ENCODE peak calls at places on chromosomes 13 and 19, in five cellular contexts. One of them, this sample, is unnamed.

GRCh38 chr19:56899943-56900342 is 59.4 kb upstream of the PEG3 start:
- DNase-seq in body of pancreas: no peak
- DNase-seq in heart right ventricle: no peak
- DNase-seq in cardiac fibroblast: no peak
- DNase-seq in thoracic aorta: no peak
- DNase-seq in this sample: no peak

GRCh38 chr13:60467098-60467497 is 70.1 kb downstream of the TDRD3 start:
- DNase-seq in body of pancreas: no peak
- DNase-seq in heart right ventricle: no peak
- DNase-seq in cardiac fibroblast: no peak
- DNase-seq in thoracic aorta: no peak
- DNase-seq in this sample: no peak

GRCh38 chr19:12695997-12696365 is 450 bp downstream of the FBXW9 start:
- DNase-seq in body of pancreas: no peak
- DNase-seq in heart right ventricle: no peak
- DNase-seq in cardiac fibroblast: no peak
- DNase-seq in thoracic aorta: no peak
- DNase-seq in this sample: no peak

GRCh38 chr13:66154981-66155380 is 1075.2 kb downstream of the PCDH9 start:
- DNase-seq in body of pancreas: no peak
- DNase-seq in heart right ventricle: no peak
- DNase-seq in cardiac fibroblast: peak; percentile 24
- DNase-seq in thoracic aorta: no peak
- DNase-seq in this sample: no peak

GRCh38 chr13:52359534-52359933 is 46.4 kb downstream of the THSD1 start:
- DNase-seq in body of pancreas: no peak
- DNase-seq in heart right ventricle: no peak
- DNase-seq in cardiac fibroblast: peak; percentile 70
- DNase-seq in thoracic aorta: no peak
- DNase-seq in this sample: no peak

GRCh38 chr19:51808333-51808986 is 13.5 kb downstream of the FPR3 start:
- DNase-seq in body of pancreas: no peak
- DNase-seq in heart right ventricle: peak; percentile 34
- DNase-seq in cardiac fibroblast: peak; percentile 90
- DNase-seq in thoracic aorta: no peak
- DNase-seq in this sample: no peak

GRCh38 chr13:90416938-90417337 is 930.5 kb upstream of the MIR17HG start:
- DNase-seq in body of pancreas: no peak
- DNase-seq in heart right ventricle: no peak
- DNase-seq in cardiac fibroblast: no peak
- DNase-seq in thoracic aorta: no peak
- DNase-seq in this sample: no peak

GRCh38 chr13:112079696-112080095 is 12.7 kb downstream of the SOX1 start:
- DNase-seq in body of pancreas: no peak
- DNase-seq in heart right ventricle: no peak
- DNase-seq in cardiac fibroblast: peak; percentile 5
- DNase-seq in thoracic aorta: no peak
- DNase-seq in this sample: no peak

GRCh38 chr13:37788346-37788745 is 81.2 kb downstream of the TRPC4 start:
- DNase-seq in body of pancreas: no peak
- DNase-seq in heart right ventricle: no peak
- DNase-seq in cardiac fibroblast: peak; percentile 68
- DNase-seq in thoracic aorta: no peak
- DNase-seq in this sample: no peak

GRCh38 chr13:29140277-29140676 is 320.1 kb downstream of the MTUS2 start:
- DNase-seq in body of pancreas: no peak
- DNase-seq in heart right ventricle: peak; percentile 28
- DNase-seq in cardiac fibroblast: peak; percentile 79
- DNase-seq in thoracic aorta: peak; percentile 47
- DNase-seq in this sample: no peak

GRCh38 chr19:29850482-29850881 is 38.7 kb downstream of the CCNE1 start:
- DNase-seq in body of pancreas: no peak
- DNase-seq in heart right ventricle: no peak
- DNase-seq in cardiac fibroblast: no peak
- DNase-seq in thoracic aorta: no peak
- DNase-seq in this sample: no peak

GRCh38 chr13:54194233-54195024 is 1165.8 kb downstream of the OLFM4 start:
- DNase-seq in body of pancreas: no peak
- DNase-seq in heart right ventricle: no peak
- DNase-seq in cardiac fibroblast: no peak
- DNase-seq in thoracic aorta: no peak
- DNase-seq in this sample: no peak

GRCh38 chr13:34414616-34415015 is 527.5 kb upstream of the NBEA start:
- DNase-seq in body of pancreas: no peak
- DNase-seq in heart right ventricle: no peak
- DNase-seq in cardiac fibroblast: no peak
- DNase-seq in thoracic aorta: no peak
- DNase-seq in this sample: no peak

GRCh38 chr13:27264181-27264580 is 6.4 kb upstream of the RASL11A start:
- DNase-seq in body of pancreas: peak; percentile 49
- DNase-seq in heart right ventricle: peak; percentile 33
- DNase-seq in cardiac fibroblast: peak; percentile 73
- DNase-seq in thoracic aorta: no peak
- DNase-seq in this sample: no peak

GRCh38 chr13:39023316-39023715 is 14.6 kb downstream of the PROSER1 start:
- DNase-seq in body of pancreas: no peak
- DNase-seq in heart right ventricle: no peak
- DNase-seq in cardiac fibroblast: peak; percentile 79
- DNase-seq in thoracic aorta: no peak
- DNase-seq in this sample: no peak

GRCh38 chr19:571127-571974 is 1.0 kb upstream of the BSG start:
- DNase-seq in body of pancreas: peak; percentile 59
- DNase-seq in heart right ventricle: no peak
- DNase-seq in cardiac fibroblast: no peak
- DNase-seq in thoracic aorta: no peak
- DNase-seq in this sample: no peak

GRCh38 chr19:46600393-46601317 is 475 bp upstream of the CALM3 start:
- DNase-seq in body of pancreas: peak; percentile 98
- DNase-seq in heart right ventricle: peak; percentile 98
- DNase-seq in cardiac fibroblast: peak; percentile 99
- DNase-seq in thoracic aorta: peak; percentile 90
- DNase-seq in this sample: peak; percentile 96

GRCh38 chr19:1945899-1946298 is 4.9 kb downstream of the CSNK1G2 start:
- DNase-seq in body of pancreas: peak; percentile 43
- DNase-seq in heart right ventricle: peak; percentile 32
- DNase-seq in cardiac fibroblast: peak; percentile 22
- DNase-seq in thoracic aorta: no peak
- DNase-seq in this sample: no peak

GRCh38 chr19:44889830-44890365 is 1.2 kb upstream of the TOMM40 start:
- DNase-seq in body of pancreas: no peak
- DNase-seq in heart right ventricle: no peak
- DNase-seq in cardiac fibroblast: no peak
- DNase-seq in thoracic aorta: no peak
- DNase-seq in this sample: no peak

GRCh38 chr13:85386424-85386823 is 412.8 kb downstream of the SLITRK6 start:
- DNase-seq in body of pancreas: no peak
- DNase-seq in heart right ventricle: no peak
- DNase-seq in cardiac fibroblast: no peak
- DNase-seq in thoracic aorta: no peak
- DNase-seq in this sample: no peak

GRCh38 chr13:37403776-37404497 is 194.6 kb downstream of the POSTN start:
- DNase-seq in body of pancreas: no peak
- DNase-seq in heart right ventricle: no peak
- DNase-seq in cardiac fibroblast: peak; percentile 80
- DNase-seq in thoracic aorta: no peak
- DNase-seq in this sample: no peak

GRCh38 chr13:86825410-86825809 is 845.8 kb upstream of the SLITRK5 start:
- DNase-seq in body of pancreas: no peak
- DNase-seq in heart right ventricle: no peak
- DNase-seq in cardiac fibroblast: no peak
- DNase-seq in thoracic aorta: no peak
- DNase-seq in this sample: no peak

GRCh38 chr19:28244966-28245365 is 968.0 kb downstream of the UQCRFS1 start:
- DNase-seq in body of pancreas: no peak
- DNase-seq in heart right ventricle: no peak
- DNase-seq in cardiac fibroblast: no peak
- DNase-seq in thoracic aorta: no peak
- DNase-seq in this sample: no peak

GRCh38 chr19:28242317-28242927 is 970.5 kb downstream of the UQCRFS1 start:
- DNase-seq in body of pancreas: peak; percentile 25
- DNase-seq in heart right ventricle: peak; percentile 7
- DNase-seq in cardiac fibroblast: peak; percentile 65
- DNase-seq in thoracic aorta: no peak
- DNase-seq in this sample: no peak

DNA sequence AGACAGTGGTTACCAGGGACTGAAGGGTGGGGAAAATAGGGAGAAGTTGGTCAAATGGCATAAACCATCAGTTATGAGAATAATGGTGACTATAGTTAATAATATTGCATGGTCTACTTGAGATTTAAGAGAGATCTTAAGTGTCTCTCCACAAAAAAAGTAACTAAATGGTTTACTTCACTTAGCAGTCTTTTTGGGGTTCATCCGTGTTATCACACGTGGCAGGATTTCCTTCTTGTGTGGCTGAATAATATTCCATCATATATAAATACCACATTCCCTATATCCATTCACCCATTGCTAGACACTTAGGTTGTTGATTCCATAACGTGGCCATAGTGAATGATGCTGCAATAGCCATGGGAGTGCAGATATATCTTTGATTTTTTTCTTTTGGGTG is 967.0 kb downstream of the UQCRFS1 start:
- DNase-seq in body of pancreas: no peak
- DNase-seq in heart right ventricle: no peak
- DNase-seq in cardiac fibroblast: no peak
- DNase-seq in thoracic aorta: no peak
- DNase-seq in this sample: no peak
- H3K4me3 ChIP-seq in body of pancreas: no peak overlapping the region
- H3K4me3 ChIP-seq in heart right ventricle: no peak overlapping the region
- H3K4me3 ChIP-seq in cardiac fibroblast: no peak overlapping the region
- H3K4me3 ChIP-seq in thoracic aorta: no peak overlapping the region
- H3K4me3 ChIP-seq in this sample: no peak overlapping the region

GRCh38 chr19:33510728-33511255 is 10.8 kb downstream of the PEPD start:
- DNase-seq in body of pancreas: no peak
- DNase-seq in heart right ventricle: no peak
- DNase-seq in cardiac fibroblast: no peak
- DNase-seq in thoracic aorta: no peak
- DNase-seq in this sample: no peak

GRCh38 chr19:33508431-33508830 is 13.2 kb downstream of the PEPD start:
- DNase-seq in body of pancreas: no peak
- DNase-seq in heart right ventricle: no peak
- DNase-seq in cardiac fibroblast: no peak
- DNase-seq in thoracic aorta: no peak
- DNase-seq in this sample: no peak

GRCh38 chr19:33508009-33508408 is 13.6 kb downstream of the PEPD start:
- DNase-seq in body of pancreas: no peak
- DNase-seq in heart right ventricle: no peak
- DNase-seq in cardiac fibroblast: no peak
- DNase-seq in thoracic aorta: no peak
- DNase-seq in this sample: no peak

GRCh38 chr19:33509774-33510173 is 11.8 kb downstream of the PEPD start:
- DNase-seq in body of pancreas: no peak
- DNase-seq in heart right ventricle: no peak
- DNase-seq in cardiac fibroblast: no peak
- DNase-seq in thoracic aorta: no peak
- DNase-seq in this sample: no peak

DNA sequence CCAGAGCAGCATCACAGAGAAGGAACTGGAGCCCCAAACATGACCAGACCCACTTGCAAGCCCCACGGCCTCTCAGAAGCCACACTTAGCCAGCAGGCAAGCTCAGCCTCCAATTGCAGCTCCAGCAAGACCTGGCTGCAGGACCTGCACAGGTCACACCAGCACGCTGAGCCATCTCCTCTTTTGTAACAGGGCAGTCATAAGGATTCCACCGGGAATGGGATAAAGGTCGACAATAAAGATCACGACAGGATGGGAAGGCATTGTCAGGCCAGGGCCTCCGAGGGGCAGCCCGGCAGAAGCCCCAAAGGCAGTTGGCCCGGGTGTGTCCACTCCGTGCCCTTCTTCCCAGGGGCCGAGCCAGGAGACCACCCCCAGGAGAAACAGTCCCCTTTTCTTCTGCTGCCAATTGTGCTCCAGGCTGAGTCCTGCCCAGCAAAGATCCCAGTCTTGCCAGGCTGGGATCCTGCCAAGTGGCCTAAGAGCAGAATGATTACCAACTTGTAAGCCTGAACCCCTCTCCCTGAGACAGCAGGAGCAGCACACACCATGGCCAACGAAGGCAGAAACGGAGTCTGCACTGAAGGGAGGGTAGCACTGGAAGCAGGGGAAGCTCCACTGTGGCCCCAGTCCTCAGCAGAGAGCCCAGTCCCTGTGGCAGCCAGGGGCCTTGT is 12.5 kb downstream of the PEPD start:
- DNase-seq in body of pancreas: no peak
- DNase-seq in heart right ventricle: no peak
- DNase-seq in cardiac fibroblast: no peak
- DNase-seq in thoracic aorta: no peak
- DNase-seq in this sample: no peak
- TF ChIP-seq CTCF in body of pancreas: no peak
- TF ChIP-seq CTCF in heart right ventricle: no peak
- TF ChIP-seq CTCF in cardiac fibroblast: no peak
- TF ChIP-seq CTCF in thoracic aorta: no peak
- TF ChIP-seq CTCF in this sample: no peak

GRCh38 chr19:47794526-47794925 is 9.8 kb downstream of the TPRX1 start:
- DNase-seq in body of pancreas: no peak
- DNase-seq in heart right ventricle: no peak
- DNase-seq in cardiac fibroblast: no peak
- DNase-seq in thoracic aorta: no peak
- DNase-seq in this sample: no peak

GRCh38 chr19:47786566-47786965 is 8.1 kb downstream of the SELENOW start:
- DNase-seq in body of pancreas: no peak
- DNase-seq in heart right ventricle: no peak
- DNase-seq in cardiac fibroblast: no peak
- DNase-seq in thoracic aorta: no peak
- DNase-seq in this sample: no peak

GRCh38 chr19:47792616-47793015 is 11.7 kb downstream of the TPRX1 start:
- DNase-seq in body of pancreas: no peak
- DNase-seq in heart right ventricle: no peak
- DNase-seq in cardiac fibroblast: no peak
- DNase-seq in thoracic aorta: no peak
- DNase-seq in this sample: no peak

DNA sequence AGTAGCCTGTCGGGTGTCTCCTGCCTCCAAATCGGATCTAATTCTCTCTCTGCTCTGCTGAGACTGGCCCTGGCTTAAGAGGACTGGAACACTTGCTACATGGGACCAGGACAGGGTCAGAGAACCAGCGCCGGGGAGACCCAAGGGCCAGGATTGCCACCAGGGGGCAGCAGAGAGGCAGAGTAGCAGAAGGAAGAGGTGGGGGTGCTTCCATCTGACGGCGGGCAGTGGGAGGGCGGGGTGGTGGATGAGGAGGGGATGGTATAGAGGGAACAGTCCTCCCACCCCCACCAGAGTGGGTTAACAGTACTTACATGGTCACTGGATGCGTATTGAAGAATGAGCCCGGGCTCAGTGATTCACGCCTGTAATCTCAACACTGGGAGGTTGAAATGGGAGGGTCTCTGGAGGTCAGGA is 11.9 kb downstream of the SELENOW start:
- DNase-seq in body of pancreas: peak; percentile 80
- DNase-seq in heart right ventricle: peak; percentile 80
- DNase-seq in cardiac fibroblast: peak; percentile 78
- DNase-seq in thoracic aorta: peak; percentile 50
- DNase-seq in this sample: no peak
- H3K4me3 ChIP-seq in body of pancreas: no peak overlapping the region
- H3K4me3 ChIP-seq in heart right ventricle: no peak overlapping the region
- H3K4me3 ChIP-seq in cardiac fibroblast: no peak overlapping the region
- H3K4me3 ChIP-seq in thoracic aorta: no peak overlapping the region
- H3K4me3 ChIP-seq in this sample: no peak overlapping the region

DNA sequence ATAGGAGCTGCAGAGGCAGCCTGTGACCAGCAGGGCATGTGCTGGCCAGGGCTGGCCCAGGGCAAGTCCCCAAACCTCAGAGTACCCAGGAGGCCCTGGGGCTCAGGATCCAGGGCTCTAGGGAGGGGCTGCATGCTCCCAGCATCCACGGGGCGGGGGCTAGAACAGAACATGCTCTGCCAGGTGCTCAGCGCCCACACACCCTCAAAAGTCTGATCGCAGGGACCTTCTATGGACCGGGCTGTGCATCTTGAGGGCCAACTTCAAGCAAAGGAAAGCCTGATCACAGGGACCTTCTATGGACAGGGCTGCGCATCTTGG is 33.5 kb downstream of the ELL start:
- DNase-seq in body of pancreas: no peak
- DNase-seq in heart right ventricle: no peak
- DNase-seq in cardiac fibroblast: peak; percentile 34
- DNase-seq in thoracic aorta: no peak
- DNase-seq in this sample: no peak
- TF ChIP-seq CTCF in body of pancreas: no peak
- TF ChIP-seq CTCF in heart right ventricle: no peak
- TF ChIP-seq CTCF in cardiac fibroblast: peak; percentile 42
- TF ChIP-seq CTCF in thoracic aorta: peak; percentile 41
- TF ChIP-seq CTCF in this sample: peak; percentile 24